ENCODE peak calls at places on chromosomes 12 and 14, in nine cellular contexts. S is mesendoderm; U is IMR-90; E is colonic mucosa; R is stimulated activated CD4-positive, alpha-beta T cell treated with anti-CD3 and anti-CD28 coated beads, Interleukin-2, amount 100 ng/mL, for 48 hours; Z is NCI-H510A treated with DMSO at 0.1 percent for 48 hours; J is lung; M is iris pigment epithelial cell; B is activated CD8-positive, alpha-beta memory T cell treated with anti-CD3 and anti-CD28 coated beads, Interleukin-2, amount 50 U/mL, for 48 hours. X is an unnamed sample.

GRCh38 chr14:72686101-72686500 is 207.8 kb downstream of the DPF3 start:
- DNase-seq in S (no peak), U (no peak), E (no peak), R (no peak), Z (no peak), J (no peak), M (no peak), B (no peak), X (no peak)

GRCh38 chr12:45234134-45234865 is 18.4 kb downstream of the ANO6 start:
- DNase-seq in S (peak), U (peak), E (no peak), R (no peak), Z (no peak), J (no peak), M (peak), B (no peak), X (no peak)

GRCh38 chr12:13049816-13050215 is 5.6 kb downstream of the FAM234B start:
- DNase-seq in S (peak), U (peak), E (no peak), R (no peak), Z (no peak), J (no peak), M (peak), B (no peak), X (no peak)

GRCh38 chr12:63795032-63795687 is 15.5 kb downstream of the RXYLT1 start:
- DNase-seq in S (no peak), U (no peak), E (no peak), R (no peak), Z (no peak), J (no peak), M (no peak), B (no peak), X (no peak)

GRCh38 chr14:51959928-51960327 is 29.4 kb upstream of the RTRAF start:
- DNase-seq in S (no peak), U (no peak), E (no peak), R (no peak), Z (no peak), J (no peak), M (no peak), B (no peak), X (no peak)

GRCh38 chr12:116646901-116647300 is 87.7 kb downstream of the MAP1LC3B2 start:
- DNase-seq in S (no peak), U (no peak), E (no peak), R (no peak), Z (no peak), J (no peak), M (no peak), B (no peak), X (no peak)

GRCh38 chr14:67188326-67188725 is 914 bp upstream of the GARIN2 start:
- DNase-seq in S (no peak), U (no peak), E (no peak), R (no peak), Z (no peak), J (no peak), M (no peak), B (no peak), X (no peak)

GRCh38 chr12:131333621-131334440 is 377.1 kb upstream of the SFSWAP start:
- DNase-seq in S (no peak), U (no peak), E (no peak), R (no peak), Z (no peak), J (no peak), M (no peak), B (peak), X (no peak)

GRCh38 chr12:70849265-70849960 is 71.1 kb downstream of the PTPRR start:
- DNase-seq in S (peak), U (peak), E (no peak), R (no peak), Z (peak), J (no peak), M (peak), B (no peak), X (no peak)

GRCh38 chr12:67428431-67428830 is 159.3 kb downstream of the CAND1 start:
- DNase-seq in S (no peak), U (no peak), E (no peak), R (no peak), Z (no peak), J (no peak), M (no peak), B (no peak), X (no peak)

GRCh38 chr14:51014625-51015024 is 70.3 kb upstream of the PYGL start:
- DNase-seq in S (no peak), U (no peak), E (no peak), R (no peak), Z (no peak), J (no peak), M (no peak), B (no peak), X (no peak)

GRCh38 chr12:52052471-52053186 is 1.4 kb downstream of the NR4A1 start:
- DNase-seq in S (peak), U (peak), E (peak), R (no peak), Z (no peak), J (no peak), M (no peak), B (no peak), X (no peak)

GRCh38 chr12:68001486-68002466 is 12.5 kb downstream of the IFNG-AS1 start:
- DNase-seq in S (peak), U (peak), E (no peak), R (no peak), Z (peak), J (no peak), M (peak), B (no peak), X (no peak)

GRCh38 chr12:97142737-97143450 is 235.8 kb downstream of the NEDD1 start:
- DNase-seq in S (no peak), U (no peak), E (no peak), R (no peak), Z (no peak), J (no peak), M (no peak), B (no peak), X (no peak)

GRCh38 chr14:30243157-30243556 is 315.5 kb upstream of the PRKD1 start:
- DNase-seq in S (no peak), U (no peak), E (no peak), R (no peak), Z (no peak), J (no peak), M (no peak), B (no peak), X (no peak)

GRCh38 chr12:102462386-102462785 is 18.0 kb downstream of the IGF1 start:
- DNase-seq in S (no peak), U (no peak), E (no peak), R (no peak), Z (no peak), J (no peak), M (no peak), B (no peak), X (no peak)

GRCh38 chr14:81686512-81686911 is 152.9 kb upstream of the SEL1L start:
- DNase-seq in S (peak), U (no peak), E (no peak), R (no peak), Z (no peak), J (no peak), M (no peak), B (no peak), X (no peak)

GRCh38 chr12:50988051-50988450 is 35.7 kb downstream of the HIGD1C start:
- DNase-seq in S (no peak), U (peak), E (no peak), R (no peak), Z (no peak), J (no peak), M (peak), B (no peak), X (no peak)

GRCh38 chr14:106586098-106586704 is 1059.8 kb downstream of the TMEM121 start:
- DNase-seq in S (no peak), U (no peak), E (peak), R (peak), Z (peak), J (no peak), M (no peak), B (peak), X (no peak)

GRCh38 chr12:33267641-33268040 is 172.0 kb downstream of the SYT10 start:
- DNase-seq in S (peak), U (no peak), E (no peak), R (no peak), Z (no peak), J (no peak), M (no peak), B (no peak), X (no peak)

GRCh38 chr12:109052415-109053323 is at the start of gene USP30:
- DNase-seq in S (peak), U (peak), E (peak), R (peak), Z (peak), J (peak), M (peak), B (peak), X (peak)

GRCh38 chr14:26765768-26766550 is 168.1 kb upstream of the NOVA1 start:
- DNase-seq in S (peak), U (peak), E (peak), R (no peak), Z (no peak), J (peak), M (peak), B (no peak), X (no peak)

GRCh38 chr12:24436667-24437066 is 487.2 kb upstream of the SOX5 start:
- DNase-seq in S (no peak), U (no peak), E (no peak), R (no peak), Z (no peak), J (no peak), M (no peak), B (no peak), X (no peak)

GRCh38 chr12:124094733-124095132 is 121.7 kb downstream of the ZNF664 start:
- DNase-seq in S (no peak), U (no peak), E (no peak), R (no peak), Z (peak), J (no peak), M (no peak), B (no peak), X (no peak)

GRCh38 chr14:101233861-101234587 is 327.3 kb upstream of the DIO3 start:
- DNase-seq in S (no peak), U (no peak), E (no peak), R (no peak), Z (no peak), J (no peak), M (no peak), B (peak), X (no peak)

GRCh38 chr12:65836419-65837197 is 12.3 kb downstream of the HMGA2 start:
- DNase-seq in S (peak), U (no peak), E (no peak), R (no peak), Z (no peak), J (no peak), M (no peak), B (no peak), X (no peak)

GRCh38 chr14:97788364-97788763 is 991.2 kb downstream of the VRK1 start:
- DNase-seq in S (no peak), U (no peak), E (no peak), R (no peak), Z (no peak), J (no peak), M (no peak), B (no peak), X (no peak)

GRCh38 chr14:67583711-67584644 is 16.1 kb downstream of the PIGH start:
- DNase-seq in S (peak), U (peak), E (peak), R (peak), Z (peak), J (no peak), M (peak), B (no peak), X (no peak)

GRCh38 chr14:65850429-65851145 is 438.1 kb downstream of the FUT8 start:
- DNase-seq in S (no peak), U (no peak), E (no peak), R (peak), Z (no peak), J (no peak), M (no peak), B (no peak), X (no peak)

GRCh38 chr12:104719700-104720345 is 238.3 kb downstream of the SLC41A2 start:
- DNase-seq in S (no peak), U (no peak), E (no peak), R (no peak), Z (no peak), J (no peak), M (peak), B (no peak), X (no peak)

GRCh38 chr12:13211859-13212664 is 15.5 kb downstream of the EMP1 start:
- DNase-seq in S (peak), U (peak), E (peak), R (peak), Z (peak), J (peak), M (peak), B (peak), X (no peak)

GRCh38 chr12:30440826-30441602 is 254.7 kb downstream of the IPO8 start:
- DNase-seq in S (peak), U (peak), E (no peak), R (no peak), Z (peak), J (no peak), M (peak), B (no peak), X (no peak)

GRCh38 chr14:21136024-21136423 is 19.8 kb downstream of the OR5AU1 start:
- DNase-seq in S (peak), U (peak), E (no peak), R (no peak), Z (peak), J (no peak), M (peak), B (no peak), X (no peak)

GRCh38 chr12:14618990-14619389 is 51.3 kb upstream of the PLBD1 start:
- DNase-seq in S (peak), U (peak), E (no peak), R (no peak), Z (peak), J (no peak), M (peak), B (no peak), X (no peak)

GRCh38 chr12:89370850-89371249 is 18.5 kb upstream of the DUSP6 start:
- DNase-seq in S (no peak), U (peak), E (no peak), R (no peak), Z (no peak), J (no peak), M (peak), B (no peak), X (no peak)

GRCh38 chr12:55719371-55719770 is 822 bp upstream of the RDH5 start:
- DNase-seq in S (no peak), U (no peak), E (no peak), R (no peak), Z (no peak), J (no peak), M (no peak), B (no peak), X (no peak)